ENCODE peak calls at places on chromosomes 6 and 20, in nine cellular contexts. X is neural progenitor cell, G is astrocyte of the cerebellum, Y is fibroblast of the aortic adventitia, Z is heart right ventricle, C is astrocyte of the spinal cord, W is cardiac fibroblast, H is GM12865, N is PC-3. Q is an unnamed sample.

GRCh38 chr6:131976545-131977061 is 25.4 kb upstream of the CCN2 start:
- DNase-seq in X (no peak), G (peak; percentile 68), Y (peak; percentile 97), Z (no peak), C (peak; percentile 87), W (peak; percentile 88), H (no peak), N (peak; percentile 14), Q (no peak)

GRCh38 chr6:27582928-27583725 is 110.2 kb upstream of the ZNF184 start:
- DNase-seq in X (peak; percentile 58), G (peak; percentile 16), Y (peak; percentile 65), Z (no peak), C (peak; percentile 73), W (peak; percentile 85), H (peak; percentile 81), N (peak; percentile 86), Q (no peak)

GRCh38 chr6:163373240-163373639 is 41.3 kb upstream of the QKI start:
- DNase-seq in X (no peak), G (no peak), Y (no peak), Z (no peak), C (no peak), W (no peak), H (no peak), N (no peak), Q (no peak)

GRCh38 chr6:42222450-42222849 is 4.8 kb upstream of the MRPS10 start:
- DNase-seq in X (no peak), G (no peak), Y (no peak), Z (no peak), C (no peak), W (no peak), H (no peak), N (peak; percentile 95), Q (no peak)

GRCh38 chr6:3844097-3844463 is 5.1 kb upstream of the FAM50B start:
- DNase-seq in X (no peak), G (no peak), Y (peak; percentile 79), Z (no peak), C (peak; percentile 59), W (peak; percentile 81), H (no peak), N (peak; percentile 77), Q (no peak)

GRCh38 chr6:163384510-163384909 is 30.0 kb upstream of the QKI start:
- DNase-seq in X (no peak), G (no peak), Y (no peak), Z (no peak), C (no peak), W (no peak), H (no peak), N (no peak), Q (no peak)

GRCh38 chr6:27865952-27866369 is 46.2 kb downstream of the OR2B2 start:
- DNase-seq in X (peak; percentile 58), G (no peak), Y (no peak), Z (no peak), C (no peak), W (no peak), H (peak; percentile 90), N (peak; percentile 23), Q (no peak)

GRCh38 chr6:64012351-64013060 is 376.9 kb downstream of the PHF3 start:
- DNase-seq in X (peak; percentile 73), G (peak; percentile 38), Y (peak; percentile 57), Z (no peak), C (peak; percentile 59), W (peak; percentile 60), H (peak; percentile 32), N (peak; percentile 73), Q (no peak)

GRCh38 chr20:13554076-13554475 is 84.7 kb downstream of the TASP1 start:
- DNase-seq in X (no peak), G (peak; percentile 69), Y (peak; percentile 69), Z (no peak), C (peak; percentile 23), W (peak; percentile 33), H (no peak), N (peak; percentile 37), Q (no peak)

GRCh38 chr6:109000289-109000688 is 94.4 kb downstream of the SESN1 start:
- DNase-seq in X (no peak), G (no peak), Y (no peak), Z (no peak), C (no peak), W (peak; percentile 47), H (no peak), N (no peak), Q (no peak)

GRCh38 chr6:131015630-131016263 is 47.3 kb downstream of the EPB41L2 start:
- DNase-seq in X (no peak), G (peak; percentile 52), Y (peak; percentile 87), Z (no peak), C (peak; percentile 81), W (peak; percentile 69), H (no peak), N (no peak), Q (peak; percentile 37)

GRCh38 chr6:32153252-32153834 is 598 bp upstream of the PPT2 start:
- DNase-seq in X (peak; percentile 70), G (no peak), Y (peak; percentile 35), Z (peak; percentile 43), C (no peak), W (peak; percentile 33), H (no peak), N (peak; percentile 36), Q (no peak)

GRCh38 chr6:8085053-8085511 is 17.3 kb downstream of the EEF1E1 start:
- DNase-seq in X (no peak), G (peak; percentile 63), Y (peak; percentile 91), Z (no peak), C (peak; percentile 93), W (peak; percentile 96), H (no peak), N (peak; percentile 91), Q (peak; percentile 76)

GRCh38 chr6:25175216-25175615 is 104.0 kb upstream of the CARMIL1 start:
- DNase-seq in X (no peak), G (no peak), Y (no peak), Z (no peak), C (peak; percentile 29), W (peak; percentile 58), H (no peak), N (peak; percentile 82), Q (no peak)

GRCh38 chr6:152391179-152391880 is 245.8 kb downstream of the SYNE1 start:
- DNase-seq in X (no peak), G (no peak), Y (peak; percentile 40), Z (no peak), C (peak; percentile 19), W (peak; percentile 11), H (no peak), N (no peak), Q (no peak)

GRCh38 chr6:110041830-110042229 is 63.7 kb downstream of the GPR6 start:
- DNase-seq in X (no peak), G (no peak), Y (no peak), Z (no peak), C (no peak), W (no peak), H (no peak), N (no peak), Q (no peak)

GRCh38 chr6:110040716-110041115 is 62.6 kb downstream of the GPR6 start:
- DNase-seq in X (no peak), G (no peak), Y (no peak), Z (no peak), C (no peak), W (no peak), H (no peak), N (no peak), Q (no peak)

GRCh38 chr6:110039364-110039995 is 61.4 kb downstream of the GPR6 start:
- DNase-seq in X (peak; percentile 90), G (peak; percentile 80), Y (peak; percentile 92), Z (peak; percentile 83), C (peak; percentile 91), W (peak; percentile 93), H (peak; percentile 94), N (peak; percentile 85), Q (peak; percentile 75)

GRCh38 chr6:110041149-110041548 is 63.0 kb downstream of the GPR6 start:
- DNase-seq in X (no peak), G (no peak), Y (no peak), Z (no peak), C (no peak), W (no peak), H (no peak), N (no peak), Q (no peak)

DNA sequence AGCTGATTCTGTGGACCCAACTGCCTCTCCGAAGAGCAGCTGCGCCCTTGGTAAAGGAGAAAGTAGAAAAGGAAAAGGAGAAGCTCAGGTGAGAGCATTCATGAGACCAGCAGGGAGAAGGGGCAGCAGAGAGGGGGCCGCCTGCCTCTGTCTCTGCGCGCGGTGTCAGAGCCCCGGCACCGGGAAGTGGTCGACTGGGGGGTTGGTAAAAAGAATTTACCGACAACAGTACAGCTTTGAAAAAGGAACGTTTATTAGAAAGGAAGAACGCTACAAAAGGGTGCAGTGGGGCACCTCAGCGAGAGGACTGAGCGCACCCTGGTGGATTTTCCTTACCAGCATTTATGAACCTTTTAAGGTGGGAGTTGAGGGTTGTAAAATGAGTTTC is 61.9 kb downstream of the GPR6 start:
- DNase-seq in X (peak; percentile 36), G (no peak), Y (peak; percentile 36), Z (no peak), C (peak; percentile 22), W (peak; percentile 42), H (peak; percentile 67), N (peak; percentile 59), Q (peak; percentile 11)
- TF ChIP-seq CTCF in X (peak; percentile 55), G (peak; percentile 46), Y (peak; percentile 45), Z (no peak), C (peak; percentile 37), W (peak; percentile 38), H (peak; percentile 46), N (peak; percentile 65), Q (peak; percentile 38)

GRCh38 chr6:36837686-36838085 is 1.6 kb downstream of the CPNE5 start:
- DNase-seq in X (no peak), G (no peak), Y (no peak), Z (no peak), C (no peak), W (no peak), H (no peak), N (no peak), Q (no peak)
- H3K4me3 ChIP-seq in X (no peak overlapping the region), G (no peak overlapping the region), Y (no peak overlapping the region), Z (no peak overlapping the region), C (no peak overlapping the region), W (no peak overlapping the region), H (no peak overlapping the region), N (no peak overlapping the region), Q (no peak overlapping the region)

GRCh38 chr6:16761469-16762264 is 407 bp upstream of the ATXN1 start:
- DNase-seq in X (peak; percentile 86), G (no peak), Y (peak; percentile 89), Z (peak; percentile 84), C (peak; percentile 95), W (peak; percentile 91), H (peak; percentile 92), N (peak; percentile 89), Q (no peak)
- TF ChIP-seq CTCF in X (peak; percentile 46), G (no peak), Y (peak; percentile 14), Z (no peak), C (peak; percentile 22), W (peak; percentile 6), H (peak; percentile 41), N (no peak), Q (no peak)

DNA sequence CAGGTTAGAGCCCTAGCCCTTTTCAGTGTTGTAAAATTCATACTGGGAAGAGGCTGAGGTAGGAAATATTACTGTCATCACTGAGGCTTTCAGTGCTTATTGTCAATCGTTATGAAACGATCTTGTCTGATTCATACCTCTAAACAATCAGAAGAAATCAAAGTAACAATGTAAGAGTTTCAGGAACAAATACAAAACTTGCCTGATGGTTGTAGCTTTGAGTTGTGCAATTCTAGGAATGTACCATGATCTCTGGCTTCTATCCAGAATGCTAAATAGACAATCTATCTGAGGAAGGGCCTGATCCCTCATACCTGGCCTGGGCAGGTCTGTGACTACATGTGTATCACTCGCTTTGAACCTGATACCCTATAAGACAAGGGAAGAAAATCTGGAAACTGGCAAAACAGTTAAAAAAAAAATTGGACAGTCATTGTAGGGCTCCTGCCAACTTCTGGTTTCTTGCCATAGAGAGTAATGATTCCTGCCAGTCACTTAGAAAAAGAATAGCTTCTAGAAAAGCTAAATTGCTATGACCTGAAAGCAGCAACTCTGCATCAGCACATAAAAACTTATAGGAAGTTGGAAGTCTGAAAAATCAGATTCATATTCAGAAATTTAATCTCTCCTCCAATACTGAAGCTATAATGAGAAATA is 234.7 kb downstream of the BTBD9 start:
- DNase-seq in X (no peak), G (no peak), Y (peak; percentile 37), Z (no peak), C (peak; percentile 16), W (peak; percentile 66), H (no peak), N (peak; percentile 94), Q (no peak)
- H3K4me3 ChIP-seq in X (no peak overlapping the region), G (no peak overlapping the region), Y (no peak overlapping the region), Z (no peak overlapping the region), C (no peak overlapping the region), W (no peak overlapping the region), H (no peak overlapping the region), N (peak overlapping the region; percentile 5), Q (no peak overlapping the region)

Q was measured in HFF-Myc.